ENCODE peak calls at places on chromosomes 5 and 9, in four cellular contexts. B, I, Y and O are unnamed samples. For H3K36me3 and H3K9me1, the result is how much of the 10 kb centered on the place peaks cover.

GRCh38 chr5:93721045-93721444 is 20.4 kb downstream of the POU5F2 start:
- DNase-seq in B (no peak), I (no peak), Y (no peak), O (no peak)

GRCh38 chr5:143680672-143681259 is 131.2 kb upstream of the HMHB1 start:
- DNase-seq in B (no peak), I (no peak), Y (peak), O (no peak)

GRCh38 chr5:177116631-177117373 is 16.8 kb upstream of the NSD1 start:
- DNase-seq in B (peak), I (peak), Y (peak), O (peak)

GRCh38 chr9:92954886-92955285 is 7.6 kb downstream of the FGD3 start:
- DNase-seq in B (no peak), I (no peak), Y (no peak), O (no peak)

GRCh38 chr9:73183917-73184861 is 32.5 kb downstream of the ANXA1 start:
- DNase-seq in B (peak), I (peak), Y (peak), O (no peak)

GRCh38 chr5:128962211-128962610 is 3.1 kb upstream of the SLC27A6 start:
- DNase-seq in B (no peak), I (no peak), Y (no peak), O (no peak)

GRCh38 chr9:29773676-29774075 is 2200.4 kb upstream of the C9orf72 start:
- DNase-seq in B (no peak), I (no peak), Y (no peak), O (no peak)

GRCh38 chr9:114285166-114285867 is 37.6 kb upstream of the ORM1 start:
- DNase-seq in B (peak), I (peak), Y (peak), O (no peak)

GRCh38 chr9:96186601-96187011 is 115.4 kb downstream of the HSD17B3 start:
- DNase-seq in B (no peak), I (no peak), Y (no peak), O (no peak)

GRCh38 chr9:37776328-37776727 is 8.5 kb downstream of the EXOSC3 start:
- DNase-seq in B (no peak), I (no peak), Y (peak), O (no peak)

GRCh38 chr5:39024884-39025283 is 49.3 kb downstream of the RICTOR start:
- DNase-seq in B (no peak), I (no peak), Y (peak), O (no peak)

GRCh38 chr5:39024005-39024404 is 50.2 kb downstream of the RICTOR start:
- DNase-seq in B (no peak), I (no peak), Y (no peak), O (no peak)

GRCh38 chr5:39020465-39020864 is 53.7 kb downstream of the RICTOR start:
- DNase-seq in B (no peak), I (no peak), Y (no peak), O (no peak)

GRCh38 chr5:39021413-39021812 is 52.8 kb downstream of the RICTOR start:
- DNase-seq in B (no peak), I (no peak), Y (no peak), O (no peak)

GRCh38 chr5:39022151-39022550 is 52.0 kb downstream of the RICTOR start:
- DNase-seq in B (no peak), I (no peak), Y (no peak), O (no peak)
- H3K36me3 ChIP-seq in B (under half), I (under half), Y (under half), O (under half)

DNA sequence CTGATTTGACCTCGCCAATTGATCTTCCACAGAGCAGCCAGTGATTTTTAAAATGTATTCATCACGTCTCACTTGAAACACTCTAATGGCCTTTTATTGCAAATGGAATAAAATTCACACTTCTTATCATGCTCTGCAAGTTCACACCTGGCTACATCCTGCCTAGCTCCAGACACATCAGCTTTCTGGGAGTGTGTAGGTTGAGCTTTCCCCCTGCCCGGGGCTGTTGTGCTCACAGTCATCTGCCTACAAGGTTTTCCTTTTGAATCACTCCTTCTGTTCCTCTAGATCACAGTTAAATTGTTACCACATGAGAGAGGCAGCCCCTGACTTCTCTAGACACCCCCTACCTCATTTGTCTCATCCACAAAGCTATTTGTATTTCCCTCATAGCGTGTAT is 674.5 kb downstream of the PRELID2 start:
- DNase-seq in B (no peak), I (no peak), Y (no peak), O (no peak)
- H3K9me1 ChIP-seq in B (under half), I (under half), Y (under half), O (under half)

DNA sequence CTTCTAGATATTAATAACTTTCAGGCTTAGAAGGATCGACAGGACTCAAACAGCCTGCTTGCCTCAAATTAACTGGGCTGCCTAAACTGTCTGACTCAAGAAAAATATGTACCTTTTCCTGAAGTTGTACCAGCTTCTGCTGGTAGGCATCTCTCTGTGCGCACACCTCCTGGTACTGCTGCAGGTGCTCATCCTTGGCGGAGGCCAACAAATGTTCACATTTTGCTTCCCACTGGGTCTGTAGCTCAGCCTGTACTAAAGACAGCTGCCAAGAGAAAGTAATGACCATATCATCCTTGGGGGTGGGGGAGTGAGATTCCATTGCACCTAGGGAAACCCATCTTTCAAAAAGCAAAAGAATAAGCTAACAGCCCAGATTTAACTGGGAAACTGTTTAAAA is 22.5 kb downstream of the SLC31A2 start:
- DNase-seq in B (no peak), I (no peak), Y (no peak), O (no peak)
- H3K36me3 ChIP-seq in B (half or more), I (under half), Y (half or more), O (half or more)

GRCh38 chr9:21031818-21032203 is 371 bp upstream of the HACD4 start:
- DNase-seq in B (no peak), I (no peak), Y (no peak), O (no peak)
- H3K9me1 ChIP-seq in B (under half), I (under half), Y (under half), O (under half)

GRCh38 chr5:6950250-6950649 is 237.0 kb downstream of the TENT4A start:
- DNase-seq in B (no peak), I (no peak), Y (no peak), O (no peak)

GRCh38 chr5:6949230-6949629 is 236.0 kb downstream of the TENT4A start:
- DNase-seq in B (no peak), I (no peak), Y (no peak), O (no peak)

GRCh38 chr5:6948562-6948961 is 235.3 kb downstream of the TENT4A start:
- DNase-seq in B (no peak), I (no peak), Y (no peak), O (no peak)

GRCh38 chr5:6950872-6951271 is 237.6 kb downstream of the TENT4A start:
- DNase-seq in B (no peak), I (no peak), Y (no peak), O (no peak)
- H3K36me3 ChIP-seq in B (under half), I (under half), Y (under half), O (under half)

GRCh38 chr5:80309871-80310665 is 9.7 kb upstream of the SPZ1 start:
- DNase-seq in B (no peak), I (no peak), Y (no peak), O (no peak)
- H3K9me1 ChIP-seq in B (under half), I (under half), Y (under half), O (under half)

DNA sequence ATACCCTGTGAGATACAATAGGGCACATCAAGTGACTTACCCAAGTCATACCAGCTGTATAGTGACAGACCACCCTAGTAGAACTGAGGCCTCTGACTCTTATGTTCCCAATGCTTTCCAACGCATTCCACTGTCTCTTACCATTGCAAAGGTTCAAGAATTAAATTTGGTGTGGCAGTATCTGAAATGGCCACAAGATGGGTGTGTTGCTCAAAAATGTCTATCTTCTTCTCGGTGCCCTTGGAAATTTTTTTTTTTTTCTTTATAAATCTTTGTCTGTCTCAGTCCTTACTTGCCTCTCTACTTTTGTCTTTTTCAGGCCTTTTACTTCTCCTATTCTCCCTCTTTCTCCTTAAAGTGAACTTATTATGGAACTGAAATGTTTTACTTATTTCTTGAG is 48.4 kb downstream of the GPR21 start:
- DNase-seq in B (peak), I (peak), Y (peak), O (no peak)
- H3K36me3 ChIP-seq in B (under half), I (under half), Y (under half), O (under half)